ENCODE peak calls at places on chromosomes 16 and 17, in four cellular contexts. One of them, this sample, is unnamed.

GRCh38 chr17:75643033-75644017 is 10.1 kb downstream of the SMIM5 start:
- DNase-seq in psoas muscle: no peak
- DNase-seq in fibroblast of lung: no peak
- DNase-seq in fibroblast of pulmonary artery: no peak
- DNase-seq in this sample: no peak

GRCh38 chr17:4476512-4477070 is 22.1 kb upstream of the SPNS2 start:
- DNase-seq in psoas muscle: no peak
- DNase-seq in fibroblast of pulmonary artery: no peak
- DNase-seq in fibroblast of lung: no peak
- DNase-seq in this sample: no peak

GRCh38 chr16:48504216-48504615 is 105.8 kb downstream of the N4BP1 start:
- DNase-seq in fibroblast of lung: no peak
- DNase-seq in psoas muscle: no peak
- DNase-seq in fibroblast of pulmonary artery: no peak
- DNase-seq in this sample: no peak

GRCh38 chr17:29663155-29663554 is 40.4 kb upstream of the CORO6 start:
- DNase-seq in fibroblast of lung: peak
- DNase-seq in psoas muscle: no peak
- DNase-seq in fibroblast of pulmonary artery: peak
- DNase-seq in this sample: peak

GRCh38 chr16:67926181-67926742 is 5.4 kb downstream of the CTRL start:
- DNase-seq in fibroblast of pulmonary artery: no peak
- DNase-seq in fibroblast of lung: no peak
- DNase-seq in psoas muscle: no peak
- DNase-seq in this sample: no peak

GRCh38 chr17:66310528-66311148 is 8.2 kb downstream of the PRKCA start:
- DNase-seq in fibroblast of pulmonary artery: no peak
- DNase-seq in psoas muscle: no peak
- DNase-seq in fibroblast of lung: no peak
- DNase-seq in this sample: no peak

GRCh38 chr16:73228649-73229048 is 180.7 kb upstream of the ZFHX3 start:
- DNase-seq in fibroblast of pulmonary artery: peak
- DNase-seq in psoas muscle: no peak
- DNase-seq in fibroblast of lung: peak
- DNase-seq in this sample: peak

GRCh38 chr16:89402962-89403361 is 87.4 kb downstream of the ANKRD11 start:
- DNase-seq in fibroblast of pulmonary artery: no peak
- DNase-seq in psoas muscle: no peak
- DNase-seq in fibroblast of lung: no peak
- DNase-seq in this sample: no peak

GRCh38 chr16:68739964-68740627 is 3.0 kb downstream of the CDH1 start:
- DNase-seq in fibroblast of pulmonary artery: no peak
- DNase-seq in fibroblast of lung: no peak
- DNase-seq in psoas muscle: no peak
- DNase-seq in this sample: no peak

GRCh38 chr17:59165933-59166342 is 10.4 kb downstream of the PRR11 start:
- DNase-seq in fibroblast of pulmonary artery: peak
- DNase-seq in psoas muscle: no peak
- DNase-seq in fibroblast of lung: peak
- DNase-seq in this sample: peak

GRCh38 chr17:81157848-81158687 is 7.2 kb upstream of the PVALEF start:
- DNase-seq in psoas muscle: peak
- DNase-seq in fibroblast of pulmonary artery: no peak
- DNase-seq in fibroblast of lung: no peak
- DNase-seq in this sample: no peak

GRCh38 chr17:40552806-40553693 is 12.2 kb downstream of the CCR7 start:
- DNase-seq in fibroblast of lung: no peak
- DNase-seq in psoas muscle: peak
- DNase-seq in fibroblast of pulmonary artery: no peak
- DNase-seq in this sample: no peak
- H3K4me3 ChIP-seq in fibroblast of lung: no peak
- H3K4me3 ChIP-seq in psoas muscle: no peak
- H3K4me3 ChIP-seq in fibroblast of pulmonary artery: no peak
- H3K4me3 ChIP-seq in this sample: no peak

GRCh38 chr17:48486557-48486956 is 44.3 kb downstream of the HOXB1 start:
- DNase-seq in fibroblast of pulmonary artery: peak
- DNase-seq in fibroblast of lung: peak
- DNase-seq in psoas muscle: no peak
- DNase-seq in this sample: peak
- TF ChIP-seq CTCF in fibroblast of pulmonary artery: peak
- TF ChIP-seq CTCF in fibroblast of lung: peak
- TF ChIP-seq CTCF in psoas muscle: no peak
- TF ChIP-seq CTCF in this sample: peak

GRCh38 chr17:56158344-56158743 is 5.1 kb downstream of the ANKFN1 start:
- DNase-seq in fibroblast of lung: no peak
- DNase-seq in fibroblast of pulmonary artery: no peak
- DNase-seq in psoas muscle: no peak
- DNase-seq in this sample: no peak

GRCh38 chr17:56148333-56148732 is 4.9 kb upstream of the ANKFN1 start:
- DNase-seq in fibroblast of pulmonary artery: no peak
- DNase-seq in fibroblast of lung: no peak
- DNase-seq in psoas muscle: no peak
- DNase-seq in this sample: no peak

GRCh38 chr17:56149266-56150036 is 3.8 kb upstream of the ANKFN1 start:
- DNase-seq in psoas muscle: no peak
- DNase-seq in fibroblast of pulmonary artery: no peak
- DNase-seq in fibroblast of lung: no peak
- DNase-seq in this sample: no peak

GRCh38 chr17:56150631-56151030 is 2.6 kb upstream of the ANKFN1 start:
- DNase-seq in psoas muscle: no peak
- DNase-seq in fibroblast of pulmonary artery: no peak
- DNase-seq in fibroblast of lung: no peak
- DNase-seq in this sample: no peak

DNA sequence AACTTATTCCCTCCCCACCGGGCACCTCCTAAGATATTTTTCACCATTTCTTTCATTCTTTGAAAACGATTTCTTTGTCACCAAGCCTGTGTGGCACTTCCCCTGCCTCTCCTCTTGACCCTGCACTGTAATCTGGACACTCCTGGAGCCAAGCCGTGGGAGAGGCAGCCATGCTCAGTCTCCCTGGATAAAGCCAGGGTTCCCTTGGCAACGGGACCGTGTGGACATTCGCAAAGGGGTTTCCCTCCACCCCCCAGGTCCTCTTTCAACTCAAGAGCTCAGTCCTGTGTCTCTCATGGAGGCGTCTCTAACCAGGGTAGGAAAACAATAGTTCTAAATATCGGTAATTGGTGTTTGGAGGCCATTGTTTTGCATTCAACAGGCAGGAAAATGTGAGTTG is at the start of gene ANKFN1:
- DNase-seq in fibroblast of lung: no peak
- DNase-seq in fibroblast of pulmonary artery: no peak
- DNase-seq in psoas muscle: no peak
- DNase-seq in this sample: no peak
- H3K4me3 ChIP-seq in fibroblast of lung: no peak
- H3K4me3 ChIP-seq in fibroblast of pulmonary artery: no peak
- H3K4me3 ChIP-seq in psoas muscle: no peak
- H3K4me3 ChIP-seq in this sample: no peak

GRCh38 chr16:88069397-88070168 is 118.3 kb downstream of the BANP start:
- DNase-seq in fibroblast of pulmonary artery: no peak
- DNase-seq in psoas muscle: peak
- DNase-seq in fibroblast of lung: no peak
- DNase-seq in this sample: no peak

GRCh38 chr16:88066680-88067529 is 115.7 kb downstream of the BANP start:
- DNase-seq in fibroblast of lung: no peak
- DNase-seq in fibroblast of pulmonary artery: no peak
- DNase-seq in psoas muscle: peak
- DNase-seq in this sample: no peak

GRCh38 chr16:88067530-88068411 is 116.5 kb downstream of the BANP start:
- DNase-seq in psoas muscle: peak
- DNase-seq in fibroblast of pulmonary artery: no peak
- DNase-seq in fibroblast of lung: no peak
- DNase-seq in this sample: no peak

GRCh38 chr16:88070341-88070740 is 119.1 kb downstream of the BANP start:
- DNase-seq in psoas muscle: peak
- DNase-seq in fibroblast of pulmonary artery: no peak
- DNase-seq in fibroblast of lung: no peak
- DNase-seq in this sample: no peak

GRCh38 chr16:88068476-88069396 is 117.5 kb downstream of the BANP start:
- DNase-seq in fibroblast of lung: no peak
- DNase-seq in psoas muscle: peak
- DNase-seq in fibroblast of pulmonary artery: no peak
- DNase-seq in this sample: no peak
- TF ChIP-seq CTCF in fibroblast of lung: peak
- TF ChIP-seq CTCF in psoas muscle: no peak
- TF ChIP-seq CTCF in fibroblast of pulmonary artery: no peak
- TF ChIP-seq CTCF in this sample: no peak

DNA sequence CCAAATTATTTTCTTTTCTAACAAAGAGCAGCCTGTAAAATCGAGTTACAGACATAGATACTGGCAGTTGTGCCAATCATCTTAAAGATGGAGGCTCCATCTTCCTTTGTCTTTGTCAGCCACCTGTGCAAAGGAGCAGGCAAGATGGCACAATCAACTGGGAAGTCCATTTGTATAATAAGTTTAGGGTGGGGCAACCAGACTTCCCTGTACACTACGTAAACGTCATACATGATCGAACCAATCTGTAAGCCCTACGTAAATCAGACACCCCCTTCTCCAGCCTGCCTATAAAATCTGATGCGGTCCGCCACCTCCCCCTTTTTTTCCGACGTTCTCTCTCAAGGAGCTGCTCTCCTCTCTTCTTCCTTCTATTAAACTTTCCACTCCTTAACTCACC is 31.4 kb upstream of the MEAK7 start:
- DNase-seq in psoas muscle: no peak
- DNase-seq in fibroblast of lung: no peak
- DNase-seq in fibroblast of pulmonary artery: no peak
- DNase-seq in this sample: no peak
- H3K4me3 ChIP-seq in psoas muscle: no peak
- H3K4me3 ChIP-seq in fibroblast of lung: no peak
- H3K4me3 ChIP-seq in fibroblast of pulmonary artery: no peak
- H3K4me3 ChIP-seq in this sample: no peak

DNA sequence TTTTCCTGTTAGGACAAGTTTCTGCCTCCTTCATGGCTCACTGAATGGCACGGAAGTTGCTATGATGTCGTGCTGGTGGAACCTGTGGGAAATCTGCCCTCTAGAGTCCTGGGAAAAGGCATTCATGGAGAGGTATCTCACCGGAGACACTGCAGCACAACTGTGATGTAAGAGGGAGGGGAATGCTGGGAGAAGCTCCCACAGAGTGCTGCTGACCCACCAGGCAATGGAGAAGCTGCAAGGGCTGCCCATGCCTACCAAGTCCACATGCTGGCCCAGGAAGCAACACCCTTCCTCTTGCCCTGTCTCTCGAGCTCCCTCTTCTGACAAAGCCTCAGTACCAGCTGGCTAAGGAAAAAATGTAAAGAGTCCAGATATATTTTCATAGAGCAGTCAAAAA is 45.2 kb upstream of the SLC5A11 start:
- DNase-seq in psoas muscle: no peak
- DNase-seq in fibroblast of pulmonary artery: peak
- DNase-seq in fibroblast of lung: peak
- DNase-seq in this sample: peak
- TF ChIP-seq CTCF in psoas muscle: no peak
- TF ChIP-seq CTCF in fibroblast of pulmonary artery: peak
- TF ChIP-seq CTCF in fibroblast of lung: peak
- TF ChIP-seq CTCF in this sample: peak

GRCh38 chr17:79799538-79800324 is 2.9 kb upstream of the CBX8 start:
- DNase-seq in fibroblast of lung: no peak
- DNase-seq in fibroblast of pulmonary artery: no peak
- DNase-seq in psoas muscle: no peak
- DNase-seq in this sample: no peak
- H3K4me3 ChIP-seq in fibroblast of lung: no peak
- H3K4me3 ChIP-seq in fibroblast of pulmonary artery: no peak
- H3K4me3 ChIP-seq in psoas muscle: no peak
- H3K4me3 ChIP-seq in this sample: no peak

GRCh38 chr17:77599699-77600098 is 358.8 kb upstream of the TNRC6C start:
- DNase-seq in fibroblast of pulmonary artery: no peak
- DNase-seq in fibroblast of lung: no peak
- DNase-seq in psoas muscle: no peak
- DNase-seq in this sample: no peak

GRCh38 chr17:77598241-77598620 is 360.3 kb upstream of the TNRC6C start:
- DNase-seq in psoas muscle: no peak
- DNase-seq in fibroblast of pulmonary artery: no peak
- DNase-seq in fibroblast of lung: no peak
- DNase-seq in this sample: no peak

GRCh38 chr17:77594416-77595209 is 363.9 kb upstream of the TNRC6C start:
- DNase-seq in psoas muscle: no peak
- DNase-seq in fibroblast of pulmonary artery: no peak
- DNase-seq in fibroblast of lung: no peak
- DNase-seq in this sample: no peak

GRCh38 chr17:77597421-77598240 is 360.9 kb upstream of the TNRC6C start:
- DNase-seq in fibroblast of pulmonary artery: no peak
- DNase-seq in psoas muscle: no peak
- DNase-seq in fibroblast of lung: no peak
- DNase-seq in this sample: no peak

DNA sequence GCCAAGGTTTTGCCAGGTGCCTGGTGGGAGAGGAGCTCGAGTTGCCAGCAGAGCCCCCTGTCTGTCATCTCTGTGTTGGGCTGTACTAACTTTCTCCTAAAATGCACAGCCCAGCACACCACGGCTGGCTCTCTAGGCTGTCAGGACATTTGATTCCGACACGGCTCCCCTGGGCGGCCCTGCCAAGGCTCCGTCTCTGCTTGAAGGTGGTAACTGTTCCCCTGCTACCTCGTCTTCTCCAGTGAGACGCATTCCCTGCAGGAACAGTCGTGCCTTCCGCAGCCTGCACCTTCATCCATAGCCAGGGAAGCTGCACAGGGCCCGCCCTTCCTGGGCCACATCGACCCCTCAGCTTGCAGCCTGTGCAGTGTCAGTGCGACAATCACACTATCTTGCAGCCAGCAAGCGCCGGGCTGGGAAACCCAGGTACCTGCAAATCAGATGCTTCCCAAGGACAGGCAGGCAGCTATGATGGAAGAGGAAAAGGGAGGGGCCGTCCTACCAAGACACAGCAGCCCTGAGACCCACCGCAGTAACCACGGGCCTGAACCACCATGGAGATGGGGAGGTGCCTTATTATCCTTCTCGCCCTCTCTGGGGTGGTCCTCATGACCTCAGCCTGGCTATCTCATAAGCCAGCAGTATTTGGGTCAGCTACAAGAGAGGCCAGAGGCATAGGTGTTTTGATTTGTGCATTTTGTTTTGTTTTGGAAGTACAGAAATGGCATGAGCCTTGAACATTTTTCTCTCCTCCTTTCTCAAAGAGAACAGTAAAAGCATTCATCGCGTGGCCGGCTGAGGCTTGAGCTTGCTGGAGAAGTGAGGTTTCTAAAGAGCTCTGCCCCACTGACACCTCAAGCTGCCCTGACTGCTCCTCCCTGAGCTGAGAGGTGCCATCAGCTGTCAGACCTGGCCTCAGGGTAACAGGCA is 361.7 kb upstream of the TNRC6C start:
- DNase-seq in fibroblast of lung: no peak
- DNase-seq in psoas muscle: no peak
- DNase-seq in fibroblast of pulmonary artery: no peak
- DNase-seq in this sample: no peak
- TF ChIP-seq CTCF in fibroblast of lung: no peak
- TF ChIP-seq CTCF in psoas muscle: no peak
- TF ChIP-seq CTCF in fibroblast of pulmonary artery: no peak
- TF ChIP-seq CTCF in this sample: no peak

GRCh38 chr17:50559674-50560184 is 786 bp upstream of the CACNA1G start:
- DNase-seq in fibroblast of pulmonary artery: peak
- DNase-seq in fibroblast of lung: peak
- DNase-seq in psoas muscle: no peak
- DNase-seq in this sample: peak
- H3K4me3 ChIP-seq in fibroblast of pulmonary artery: peak
- H3K4me3 ChIP-seq in fibroblast of lung: peak
- H3K4me3 ChIP-seq in psoas muscle: peak
- H3K4me3 ChIP-seq in this sample: peak

GRCh38 chr16:56894331-56894917 is 29.4 kb downstream of the SLC12A3 start:
- DNase-seq in fibroblast of pulmonary artery: no peak
- DNase-seq in psoas muscle: no peak
- DNase-seq in fibroblast of lung: no peak
- DNase-seq in this sample: no peak
- TF ChIP-seq CTCF in fibroblast of pulmonary artery: no peak
- TF ChIP-seq CTCF in psoas muscle: no peak
- TF ChIP-seq CTCF in fibroblast of lung: no peak
- TF ChIP-seq CTCF in this sample: no peak